ENCODE peak calls at places on chromosome 3, in nine cellular contexts. Q, C, X, R, S, Y, M, O and E are unnamed samples. For H3K4me1, the result is how much of the 10 kb centered on the place peaks cover.

GRCh38 chr3:194342861-194343560 is 8.1 kb downstream of the CPN2 start:
- DNase-seq in X (no peak), O (no peak), S (no peak), Y (no peak), M (no peak), C (no peak), R (peak), Q (peak), E (no peak)

GRCh38 chr3:11567516-11568467 is 75.9 kb downstream of the VGLL4 start:
- DNase-seq in Y (no peak), Q (peak), S (no peak), M (no peak), X (no peak), R (peak), C (no peak), O (no peak), E (no peak)

GRCh38 chr3:144953959-144954358 is 982.3 kb downstream of the DIPK2A start:
- DNase-seq in Q (no peak), C (no peak), R (no peak), M (no peak), Y (no peak), O (no peak), X (no peak), S (no peak), E (no peak)

GRCh38 chr3:59138966-59139365 is 89.1 kb upstream of the CFAP20DC start:
- DNase-seq in Y (no peak), R (no peak), Q (no peak), C (no peak), O (no peak), X (no peak), S (no peak), M (no peak), E (no peak)

GRCh38 chr3:98761656-98762229 is 1.4 kb upstream of the ST3GAL6 start:
- DNase-seq in M (no peak), Y (no peak), Q (no peak), C (no peak), X (no peak), S (no peak), R (no peak), O (no peak), E (no peak)

GRCh38 chr3:41900265-41900664 is 61.6 kb downstream of the ULK4 start:
- DNase-seq in X (no peak), Y (no peak), Q (peak), S (no peak), R (peak), C (no peak), M (no peak), O (no peak), E (no peak)

GRCh38 chr3:2098398-2099027 is at the start of gene CNTN4:
- DNase-seq in R (no peak), C (peak), Y (peak), S (peak), X (peak), O (peak), Q (no peak), M (peak), E (peak)

GRCh38 chr3:179179256-179179655 is 31.1 kb downstream of the PIK3CA start:
- DNase-seq in M (no peak), X (no peak), C (no peak), O (no peak), Y (no peak), R (no peak), Q (no peak), S (no peak), E (no peak)

GRCh38 chr3:89699229-89699628 is 591.8 kb downstream of the EPHA3 start:
- DNase-seq in R (no peak), S (no peak), X (no peak), C (no peak), O (no peak), M (no peak), Q (no peak), Y (no peak), E (no peak)

GRCh38 chr3:52056521-52056967 is at the start of gene DUSP7:
- DNase-seq in X (peak), Q (peak), Y (peak), O (peak), M (no peak), C (peak), S (peak), R (peak), E (peak)

GRCh38 chr3:13841826-13842225 is 38.0 kb downstream of the WNT7A start:
- DNase-seq in Q (no peak), R (no peak), C (no peak), X (no peak), Y (no peak), O (no peak), S (no peak), M (no peak), E (no peak)

GRCh38 chr3:7385635-7386034 is 524.7 kb downstream of the GRM7 start:
- DNase-seq in S (no peak), X (no peak), O (no peak), C (no peak), M (no peak), Q (no peak), R (no peak), Y (no peak), E (no peak)

GRCh38 chr3:53591646-53592045 is 97.2 kb downstream of the CACNA1D start:
- DNase-seq in X (no peak), O (no peak), C (no peak), R (peak), Q (no peak), Y (no peak), S (no peak), M (no peak), E (no peak)

GRCh38 chr3:193710286-193711164 is 117.5 kb downstream of the OPA1 start:
- DNase-seq in M (no peak), O (no peak), X (no peak), C (no peak), Q (no peak), S (no peak), Y (no peak), R (no peak), E (no peak)

GRCh38 chr3:122824465-122825379 is 29.9 kb downstream of the SLC49A4 start:
- DNase-seq in O (no peak), Q (peak), Y (no peak), M (no peak), R (peak), S (no peak), X (no peak), C (no peak), E (no peak)

GRCh38 chr3:149495581-149496125 is 21.2 kb downstream of the TM4SF4 start:
- DNase-seq in Q (no peak), X (no peak), C (no peak), O (no peak), S (no peak), M (no peak), R (no peak), Y (no peak), E (no peak)

GRCh38 chr3:36876181-36876936 is 68.5 kb downstream of the TRANK1 start:
- DNase-seq in S (no peak), O (no peak), X (no peak), M (no peak), Y (no peak), R (no peak), C (no peak), Q (no peak), E (no peak)

GRCh38 chr3:52614689-52615088 is 71.0 kb downstream of the PBRM1 start:
- DNase-seq in X (no peak), Y (no peak), M (no peak), Q (peak), C (no peak), R (no peak), S (no peak), O (no peak), E (no peak)

GRCh38 chr3:112093180-112093522 is 7.0 kb downstream of the C3orf52 start:
- DNase-seq in Y (no peak), M (no peak), S (no peak), X (no peak), O (no peak), R (no peak), Q (peak), C (no peak), E (no peak)

GRCh38 chr3:66567066-66567465 is 66.2 kb upstream of the LRIG1 start:
- DNase-seq in C (no peak), X (no peak), M (no peak), O (no peak), Y (no peak), R (peak), Q (peak), S (no peak), E (no peak)

GRCh38 chr3:156253150-156253549 is 132.8 kb downstream of the KCNAB1 start:
- DNase-seq in R (no peak), M (no peak), Y (no peak), Q (no peak), X (no peak), C (no peak), S (no peak), O (no peak), E (no peak)

GRCh38 chr3:185586644-185586964 is 509 bp downstream of the SENP2 start:
- DNase-seq in S (no peak), X (no peak), M (peak), Y (no peak), O (no peak), C (no peak), R (no peak), Q (no peak), E (no peak)

GRCh38 chr3:132047209-132047608 is 12.4 kb upstream of the CPNE4 start:
- DNase-seq in X (no peak), O (no peak), Y (no peak), M (no peak), Q (no peak), R (no peak), C (no peak), S (no peak), E (no peak)

GRCh38 chr3:149646181-149646766 is 11.6 kb downstream of the WWTR1 start:
- DNase-seq in C (no peak), Y (no peak), Q (peak), S (no peak), X (no peak), M (no peak), R (peak), O (no peak), E (no peak)

GRCh38 chr3:133840055-133840737 is 34.6 kb downstream of the SRPRB start:
- DNase-seq in M (no peak), X (no peak), S (no peak), O (no peak), C (no peak), Y (no peak), R (no peak), Q (no peak), E (no peak)

GRCh38 chr3:19147905-19148767 is at the start of gene KCNH8:
- DNase-seq in X (no peak), Y (peak), C (no peak), O (peak), M (no peak), S (peak), R (no peak), Q (no peak), E (no peak)

GRCh38 chr3:149340310-149340933 is 7.0 kb upstream of the TM4SF18 start:
- DNase-seq in Y (no peak), X (no peak), S (no peak), C (no peak), R (peak), M (peak), Q (peak), O (no peak), E (no peak)

GRCh38 chr3:50157821-50158556 is 2.9 kb downstream of the SEMA3F start:
- DNase-seq in O (no peak), M (no peak), X (no peak), S (no peak), R (no peak), C (no peak), Y (no peak), Q (peak), E (no peak)

GRCh38 chr3:70550723-70551319 is 238.4 kb upstream of the MDFIC2 start:
- DNase-seq in C (peak), Q (peak), Y (peak), M (peak), X (peak), O (peak), S (peak), R (peak), E (peak)

GRCh38 chr3:181488536-181488935 is 223.2 kb upstream of the SOX2 start:
- DNase-seq in Q (no peak), X (no peak), Y (no peak), R (no peak), M (no peak), C (no peak), O (no peak), S (no peak), E (no peak)

GRCh38 chr3:69669070-69669469 is 70.2 kb upstream of the MITF start:
- DNase-seq in Q (no peak), M (no peak), R (peak), O (no peak), X (no peak), C (no peak), Y (no peak), S (no peak), E (no peak)

GRCh38 chr3:12967751-12968209 is 105.4 kb downstream of the IQSEC1 start:
- DNase-seq in M (peak), O (peak), S (peak), Q (peak), R (peak), Y (peak), C (peak), X (peak), E (peak)

GRCh38 chr3:105606052-105606451 is 239.3 kb downstream of the ALCAM start:
- DNase-seq in X (no peak), C (no peak), R (peak), Y (no peak), S (no peak), Q (peak), M (no peak), O (no peak), E (no peak)

GRCh38 chr3:834679-835078 is 258.1 kb upstream of the CNTN6 start:
- DNase-seq in Y (no peak), C (no peak), S (no peak), Q (no peak), M (no peak), X (no peak), O (no peak), R (no peak), E (no peak)

GRCh38 chr3:135190658-135191057 is 395.6 kb downstream of the EPHB1 start:
- DNase-seq in Y (no peak), O (no peak), M (no peak), X (no peak), C (no peak), Q (no peak), S (no peak), R (no peak), E (no peak)

GRCh38 chr3:159616234-159616825 is 372.3 kb upstream of the IL12A start:
- DNase-seq in R (peak), Q (peak), C (peak), S (peak), M (no peak), O (peak), Y (peak), X (peak), E (peak)

GRCh38 chr3:41198526-41198925 is 779 bp upstream of the CTNNB1 start:
- DNase-seq in S (peak), Y (peak), C (peak), O (peak), X (peak), Q (no peak), R (no peak), M (peak), E (peak)

GRCh38 chr3:129323651-129324294 is 45.1 kb downstream of the HMCES start:
- DNase-seq in Y (no peak), M (no peak), O (no peak), C (no peak), R (no peak), Q (no peak), S (no peak), X (no peak), E (no peak)

GRCh38 chr3:57169872-57170623 is 4.9 kb upstream of the IL17RD start:
- DNase-seq in R (peak), Y (peak), X (peak), O (peak), M (peak), S (peak), Q (peak), C (peak), E (peak)

GRCh38 chr3:165502707-165503106 is 306.5 kb upstream of the SLITRK3 start:
- DNase-seq in R (no peak), M (no peak), C (no peak), S (no peak), X (no peak), Q (no peak), Y (no peak), O (no peak), E (no peak)
- H3K4me3 ChIP-seq in R (no peak), M (no peak), C (no peak), S (no peak), X (no peak), Q (no peak), Y (no peak), O (no peak), E (no peak)

GRCh38 chr3:126061301-126062032 is 22.5 kb downstream of the SLC41A3 start:
- DNase-seq in M (no peak), Y (no peak), R (no peak), O (no peak), C (no peak), Q (no peak), S (no peak), X (no peak), E (peak)
- H3K4me1 ChIP-seq in M (under half), Y (under half), R (under half), O (under half), C (under half), Q (under half), S (under half), X (under half), E (under half)

GRCh38 chr3:157700405-157700804 is 197.2 kb upstream of the VEPH1 start:
- DNase-seq in X (no peak), C (no peak), Y (no peak), Q (peak), M (no peak), O (no peak), R (peak), S (no peak), E (no peak)

DNA sequence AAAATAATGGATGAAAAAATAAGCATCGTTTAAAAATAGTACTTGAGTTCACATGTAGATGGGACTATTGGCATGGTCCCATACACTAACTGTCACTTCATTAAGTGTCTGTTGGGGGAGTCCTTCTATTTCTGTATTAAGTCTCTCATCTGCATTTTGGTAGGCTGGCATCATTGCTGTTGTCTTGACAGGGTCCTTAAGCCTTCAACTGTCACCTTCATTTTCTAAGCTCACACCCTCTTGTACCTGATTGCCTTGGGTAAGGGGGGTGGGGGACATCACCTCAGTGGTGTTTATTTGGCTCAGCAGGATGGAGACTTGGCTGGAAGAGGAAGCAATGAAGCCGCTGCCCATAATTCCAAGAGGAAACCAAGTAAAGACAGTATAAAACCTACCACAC is 202.0 kb upstream of the VEPH1 start:
- DNase-seq in X (no peak), M (no peak), S (no peak), C (no peak), Y (no peak), R (no peak), O (no peak), Q (no peak), E (no peak)
- TF ChIP-seq CTCF in X (no peak), M (no peak), S (no peak), C (no peak), Y (no peak), R (no peak), O (no peak), Q (no peak), E (no peak)

DNA sequence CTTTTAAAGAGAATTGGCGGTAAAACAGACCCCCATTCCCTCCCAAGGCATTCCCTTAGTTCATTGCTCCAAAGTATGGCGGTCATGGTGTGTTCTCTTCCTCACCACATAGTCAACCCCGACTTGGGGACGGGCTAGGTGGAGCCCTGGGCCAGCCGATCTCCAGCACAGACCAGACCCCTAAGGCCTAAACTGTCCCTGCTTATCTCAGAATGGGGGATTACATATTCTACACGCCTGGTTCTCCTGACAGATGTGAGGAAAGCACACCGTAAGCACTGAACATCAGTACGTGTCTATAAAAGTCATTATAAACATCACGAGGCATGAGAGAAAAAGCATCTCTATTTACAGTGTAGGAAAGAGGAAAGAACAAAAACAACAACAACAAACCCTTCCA is 244.5 kb upstream of the STT3B start:
- DNase-seq in Y (no peak), O (no peak), M (no peak), R (no peak), S (no peak), C (no peak), X (no peak), Q (no peak), E (no peak)
- H3K4me3 ChIP-seq in Y (no peak), O (no peak), M (no peak), R (no peak), S (no peak), C (no peak), X (no peak), Q (no peak), E (no peak)

GRCh38 chr3:32220006-32220405 is 18.5 kb upstream of the CMTM8 start:
- DNase-seq in O (no peak), M (no peak), X (no peak), S (no peak), C (no peak), R (peak), Q (no peak), Y (no peak), E (no peak)
- H3K4me1 ChIP-seq in O (under half), M (half or more), X (under half), S (under half), C (under half), R (under half), Q (under half), Y (under half), E (under half)